ENCODE peak calls at places on chromosome 13, in five cellular contexts. One of them, this sample, is unnamed.

GRCh38 chr13:21615427-21615826 is 11.5 kb upstream of the MICU2 start:
- DNase-seq in aorta: no peak
- DNase-seq in tibial nerve: no peak
- DNase-seq in IMR-90: no peak
- DNase-seq in naive thymus-derived CD4-positive, alpha-beta T cell: no peak
- DNase-seq in this sample: no peak

GRCh38 chr13:45809810-45810394 is 41.7 kb downstream of the SIAH3 start:
- DNase-seq in IMR-90: no peak
- DNase-seq in tibial nerve: no peak
- DNase-seq in naive thymus-derived CD4-positive, alpha-beta T cell: no peak
- DNase-seq in aorta: no peak
- DNase-seq in this sample: no peak

GRCh38 chr13:106567421-106568224 is at the start of gene ARGLU1:
- DNase-seq in naive thymus-derived CD4-positive, alpha-beta T cell: peak
- DNase-seq in IMR-90: peak
- DNase-seq in aorta: peak
- DNase-seq in tibial nerve: peak
- DNase-seq in this sample: peak

GRCh38 chr13:110575322-110576069 is 14.0 kb upstream of the RAB20 start:
- DNase-seq in naive thymus-derived CD4-positive, alpha-beta T cell: no peak
- DNase-seq in IMR-90: peak
- DNase-seq in tibial nerve: peak
- DNase-seq in aorta: peak
- DNase-seq in this sample: no peak

GRCh38 chr13:107374038-107374437 is 806.1 kb upstream of the ARGLU1 start:
- DNase-seq in naive thymus-derived CD4-positive, alpha-beta T cell: no peak
- DNase-seq in tibial nerve: no peak
- DNase-seq in IMR-90: peak
- DNase-seq in aorta: no peak
- DNase-seq in this sample: no peak

GRCh38 chr13:107608736-107609135 is 606.6 kb downstream of the LIG4 start:
- DNase-seq in IMR-90: no peak
- DNase-seq in naive thymus-derived CD4-positive, alpha-beta T cell: no peak
- DNase-seq in aorta: no peak
- DNase-seq in tibial nerve: no peak
- DNase-seq in this sample: no peak

GRCh38 chr13:45415112-45415511 is 3.1 kb downstream of the SLC25A30 start:
- DNase-seq in IMR-90: no peak
- DNase-seq in aorta: no peak
- DNase-seq in naive thymus-derived CD4-positive, alpha-beta T cell: no peak
- DNase-seq in tibial nerve: no peak
- DNase-seq in this sample: no peak

GRCh38 chr13:27487776-27488175 is 37.4 kb upstream of the MTIF3 start:
- DNase-seq in tibial nerve: no peak
- DNase-seq in IMR-90: no peak
- DNase-seq in naive thymus-derived CD4-positive, alpha-beta T cell: no peak
- DNase-seq in aorta: no peak
- DNase-seq in this sample: no peak

GRCh38 chr13:35484384-35484783 is 7.9 kb upstream of the MAB21L1 start:
- DNase-seq in IMR-90: no peak
- DNase-seq in tibial nerve: no peak
- DNase-seq in naive thymus-derived CD4-positive, alpha-beta T cell: no peak
- DNase-seq in aorta: no peak
- DNase-seq in this sample: no peak

GRCh38 chr13:24215732-24216131 is 55.2 kb downstream of the SPATA13 start:
- DNase-seq in aorta: no peak
- DNase-seq in naive thymus-derived CD4-positive, alpha-beta T cell: no peak
- DNase-seq in IMR-90: peak
- DNase-seq in tibial nerve: peak
- DNase-seq in this sample: no peak

GRCh38 chr13:92827503-92827902 is 399.1 kb upstream of the GPC6 start:
- DNase-seq in tibial nerve: no peak
- DNase-seq in aorta: no peak
- DNase-seq in naive thymus-derived CD4-positive, alpha-beta T cell: no peak
- DNase-seq in IMR-90: no peak
- DNase-seq in this sample: no peak

GRCh38 chr13:46571189-46571901 is 18.4 kb downstream of the LRCH1 start:
- DNase-seq in aorta: no peak
- DNase-seq in IMR-90: peak
- DNase-seq in tibial nerve: no peak
- DNase-seq in naive thymus-derived CD4-positive, alpha-beta T cell: no peak
- DNase-seq in this sample: no peak

GRCh38 chr13:89721216-89721615 is 1626.3 kb upstream of the MIR17HG start:
- DNase-seq in aorta: no peak
- DNase-seq in naive thymus-derived CD4-positive, alpha-beta T cell: no peak
- DNase-seq in tibial nerve: no peak
- DNase-seq in IMR-90: no peak
- DNase-seq in this sample: no peak

GRCh38 chr13:33612641-33613638 is 205.0 kb upstream of the RFC3 start:
- DNase-seq in tibial nerve: no peak
- DNase-seq in aorta: no peak
- DNase-seq in naive thymus-derived CD4-positive, alpha-beta T cell: no peak
- DNase-seq in IMR-90: no peak
- DNase-seq in this sample: no peak

GRCh38 chr13:18212873-18213272 is 968.8 kb downstream of the TUBA3C start:
- DNase-seq in aorta: no peak
- DNase-seq in naive thymus-derived CD4-positive, alpha-beta T cell: no peak
- DNase-seq in IMR-90: peak
- DNase-seq in tibial nerve: peak
- DNase-seq in this sample: no peak

GRCh38 chr13:100089633-100090032 is 740 bp downstream of the PCCA start:
- DNase-seq in IMR-90: peak
- DNase-seq in naive thymus-derived CD4-positive, alpha-beta T cell: peak
- DNase-seq in tibial nerve: no peak
- DNase-seq in aorta: no peak
- DNase-seq in this sample: no peak

GRCh38 chr13:23552661-23553060 is 17.6 kb upstream of the TNFRSF19 start:
- DNase-seq in IMR-90: no peak
- DNase-seq in tibial nerve: no peak
- DNase-seq in naive thymus-derived CD4-positive, alpha-beta T cell: no peak
- DNase-seq in aorta: no peak
- DNase-seq in this sample: no peak

GRCh38 chr13:65460136-65460535 is 1770.0 kb downstream of the PCDH9 start:
- DNase-seq in IMR-90: peak
- DNase-seq in aorta: no peak
- DNase-seq in tibial nerve: no peak
- DNase-seq in naive thymus-derived CD4-positive, alpha-beta T cell: no peak
- DNase-seq in this sample: no peak

GRCh38 chr13:65456150-65456912 is 1773.8 kb downstream of the PCDH9 start:
- DNase-seq in tibial nerve: no peak
- DNase-seq in aorta: no peak
- DNase-seq in naive thymus-derived CD4-positive, alpha-beta T cell: no peak
- DNase-seq in IMR-90: peak
- DNase-seq in this sample: no peak

GRCh38 chr13:65461590-65461989 is 1768.5 kb downstream of the PCDH9 start:
- DNase-seq in aorta: no peak
- DNase-seq in naive thymus-derived CD4-positive, alpha-beta T cell: no peak
- DNase-seq in tibial nerve: no peak
- DNase-seq in IMR-90: peak
- DNase-seq in this sample: no peak
- H3K27ac ChIP-seq in aorta: no peak
- H3K27ac ChIP-seq in naive thymus-derived CD4-positive, alpha-beta T cell: no peak
- H3K27ac ChIP-seq in tibial nerve: no peak
- H3K27ac ChIP-seq in IMR-90: no peak
- H3K27ac ChIP-seq in this sample: no peak

DNA sequence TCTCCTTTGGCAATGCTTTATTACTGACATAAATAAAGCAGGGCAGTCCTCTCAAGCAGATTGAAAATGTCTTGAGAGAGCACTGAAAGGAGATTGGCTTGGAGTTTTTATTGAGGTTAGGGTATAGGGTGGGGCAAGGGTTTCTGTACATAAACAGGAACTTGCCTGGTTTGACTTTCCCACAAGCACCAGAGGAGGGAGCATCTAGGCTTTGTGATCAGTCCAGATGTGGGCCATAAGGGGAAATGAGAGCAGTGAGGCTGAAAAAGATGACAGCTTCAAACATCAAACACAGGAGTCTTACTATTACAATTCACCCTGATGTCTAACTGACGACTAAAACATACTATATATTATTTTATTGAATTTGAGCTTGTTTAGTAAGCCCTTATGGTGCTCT is 260.9 kb downstream of the MTUS2 start:
- DNase-seq in tibial nerve: no peak
- DNase-seq in IMR-90: no peak
- DNase-seq in naive thymus-derived CD4-positive, alpha-beta T cell: peak
- DNase-seq in aorta: no peak
- DNase-seq in this sample: no peak
- H3K27ac ChIP-seq in tibial nerve: no peak
- H3K27ac ChIP-seq in IMR-90: no peak
- H3K27ac ChIP-seq in naive thymus-derived CD4-positive, alpha-beta T cell: no peak
- H3K27ac ChIP-seq in aorta: no peak
- H3K27ac ChIP-seq in this sample: no peak

DNA sequence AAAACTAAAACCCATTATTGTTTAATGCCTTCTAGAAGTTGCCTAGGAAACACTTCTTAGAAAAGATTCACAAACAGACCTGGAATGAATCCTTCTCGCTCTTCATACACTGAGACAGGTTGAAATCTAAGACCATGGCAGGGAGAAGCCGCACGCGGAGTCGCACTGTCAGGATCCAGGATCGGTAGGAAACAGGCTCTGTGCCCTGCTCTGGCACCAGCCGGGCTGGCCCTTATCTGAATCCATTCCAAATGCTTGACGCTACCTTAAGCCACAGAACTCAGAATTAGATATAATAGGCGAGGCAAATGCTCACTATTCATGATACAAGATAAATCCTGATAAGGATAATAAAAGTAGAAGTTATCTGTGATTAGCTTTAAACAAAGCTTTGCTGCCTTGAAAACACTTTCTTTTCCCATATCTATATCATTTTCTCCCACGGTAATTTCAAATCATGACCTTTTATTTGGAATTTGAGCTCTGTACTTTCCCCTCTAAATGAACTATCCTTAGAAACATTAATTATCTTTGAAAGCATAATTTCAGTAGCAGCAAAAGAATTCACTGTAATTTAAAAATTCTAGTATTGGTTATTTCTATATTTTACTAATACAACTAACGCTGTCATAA is 385.6 kb downstream of the IRS2 start:
- DNase-seq in aorta: no peak
- DNase-seq in IMR-90: no peak
- DNase-seq in tibial nerve: no peak
- DNase-seq in naive thymus-derived CD4-positive, alpha-beta T cell: no peak
- DNase-seq in this sample: no peak
- H3K27ac ChIP-seq in aorta: no peak
- H3K27ac ChIP-seq in IMR-90: no peak
- H3K27ac ChIP-seq in tibial nerve: no peak
- H3K27ac ChIP-seq in naive thymus-derived CD4-positive, alpha-beta T cell: no peak
- H3K27ac ChIP-seq in this sample: no peak

GRCh38 chr13:58434943-58435342 is 803.4 kb downstream of the PCDH17 start:
- DNase-seq in naive thymus-derived CD4-positive, alpha-beta T cell: no peak
- DNase-seq in aorta: no peak
- DNase-seq in tibial nerve: no peak
- DNase-seq in IMR-90: no peak
- DNase-seq in this sample: no peak
- H3K27ac ChIP-seq in naive thymus-derived CD4-positive, alpha-beta T cell: no peak
- H3K27ac ChIP-seq in aorta: no peak
- H3K27ac ChIP-seq in tibial nerve: no peak
- H3K27ac ChIP-seq in IMR-90: no peak
- H3K27ac ChIP-seq in this sample: no peak

GRCh38 chr13:111920932-111921705 is 145.8 kb upstream of the SOX1 start:
- DNase-seq in tibial nerve: no peak
- DNase-seq in naive thymus-derived CD4-positive, alpha-beta T cell: no peak
- DNase-seq in aorta: no peak
- DNase-seq in IMR-90: no peak
- DNase-seq in this sample: no peak
- H3K27ac ChIP-seq in tibial nerve: no peak
- H3K27ac ChIP-seq in naive thymus-derived CD4-positive, alpha-beta T cell: no peak
- H3K27ac ChIP-seq in aorta: no peak
- H3K27ac ChIP-seq in IMR-90: no peak
- H3K27ac ChIP-seq in this sample: no peak

GRCh38 chr13:25733696-25734435 is 317.9 kb downstream of the SHISA2 start:
- DNase-seq in IMR-90: no peak
- DNase-seq in naive thymus-derived CD4-positive, alpha-beta T cell: no peak
- DNase-seq in aorta: no peak
- DNase-seq in tibial nerve: no peak
- DNase-seq in this sample: no peak
- H3K27ac ChIP-seq in IMR-90: no peak
- H3K27ac ChIP-seq in naive thymus-derived CD4-positive, alpha-beta T cell: no peak
- H3K27ac ChIP-seq in aorta: no peak
- H3K27ac ChIP-seq in tibial nerve: no peak
- H3K27ac ChIP-seq in this sample: no peak

GRCh38 chr13:98910501-98910951 is 67.3 kb downstream of the DOCK9 start:
- DNase-seq in aorta: no peak
- DNase-seq in naive thymus-derived CD4-positive, alpha-beta T cell: peak
- DNase-seq in tibial nerve: no peak
- DNase-seq in IMR-90: peak
- DNase-seq in this sample: no peak
- H3K27ac ChIP-seq in aorta: no peak
- H3K27ac ChIP-seq in naive thymus-derived CD4-positive, alpha-beta T cell: no peak
- H3K27ac ChIP-seq in tibial nerve: peak
- H3K27ac ChIP-seq in IMR-90: peak
- H3K27ac ChIP-seq in this sample: no peak